ENCODE peak calls at places on chromosomes 16 and 17, in six cellular contexts. One of them, this sample, is unnamed.

GRCh38 chr16:88476203-88476602 is 23.1 kb downstream of the ZFPM1 start:
- DNase-seq in IMR-90: no peak
- DNase-seq in SK-N-SH: no peak
- DNase-seq in Caco-2: no peak
- DNase-seq in spleen: no peak
- DNase-seq in fibroblast of lung: no peak
- DNase-seq in this sample: no peak

GRCh38 chr17:10463402-10463801 is 6.0 kb downstream of the MYH4 start:
- DNase-seq in IMR-90: no peak
- DNase-seq in SK-N-SH: no peak
- DNase-seq in Caco-2: no peak
- DNase-seq in spleen: no peak
- DNase-seq in fibroblast of lung: no peak
- DNase-seq in this sample: no peak

GRCh38 chr16:50537533-50538290 is 10.5 kb upstream of the NKD1 start:
- DNase-seq in IMR-90: no peak
- DNase-seq in SK-N-SH: no peak
- DNase-seq in Caco-2: no peak
- DNase-seq in spleen: peak; percentile 11
- DNase-seq in fibroblast of lung: no peak
- DNase-seq in this sample: no peak

GRCh38 chr16:2084688-2085625 is 37.2 kb downstream of the TSC2 start:
- DNase-seq in IMR-90: no peak
- DNase-seq in SK-N-SH: no peak
- DNase-seq in Caco-2: no peak
- DNase-seq in spleen: no peak
- DNase-seq in fibroblast of lung: no peak
- DNase-seq in this sample: no peak

GRCh38 chr17:60602385-60602742 is 2.4 kb downstream of the PPM1D start:
- DNase-seq in IMR-90: no peak
- DNase-seq in SK-N-SH: no peak
- DNase-seq in Caco-2: no peak
- DNase-seq in spleen: no peak
- DNase-seq in fibroblast of lung: no peak
- DNase-seq in this sample: no peak

GRCh38 chr17:65694601-65695000 is 133.2 kb upstream of the AXIN2 start:
- DNase-seq in IMR-90: no peak
- DNase-seq in SK-N-SH: no peak
- DNase-seq in Caco-2: no peak
- DNase-seq in spleen: no peak
- DNase-seq in fibroblast of lung: no peak
- DNase-seq in this sample: no peak

GRCh38 chr17:67335245-67335835 is 31.0 kb downstream of the PSMD12 start:
- DNase-seq in IMR-90: no peak
- DNase-seq in SK-N-SH: no peak
- DNase-seq in Caco-2: no peak
- DNase-seq in spleen: no peak
- DNase-seq in fibroblast of lung: peak; percentile 55
- DNase-seq in this sample: no peak

GRCh38 chr16:78630102-78630501 is 530.6 kb downstream of the WWOX start:
- DNase-seq in IMR-90: no peak
- DNase-seq in SK-N-SH: no peak
- DNase-seq in Caco-2: no peak
- DNase-seq in spleen: no peak
- DNase-seq in fibroblast of lung: no peak
- DNase-seq in this sample: no peak

GRCh38 chr17:65261682-65262636 is 124.8 kb downstream of the RGS9 start:
- DNase-seq in IMR-90: peak; percentile 46
- DNase-seq in SK-N-SH: no peak
- DNase-seq in Caco-2: no peak
- DNase-seq in spleen: no peak
- DNase-seq in fibroblast of lung: peak; percentile 37
- DNase-seq in this sample: no peak

GRCh38 chr17:17781591-17782424 is 55.0 kb downstream of the SREBF1 start:
- DNase-seq in IMR-90: peak; percentile 52
- DNase-seq in SK-N-SH: peak; percentile 81
- DNase-seq in Caco-2: peak; percentile 57
- DNase-seq in spleen: no peak
- DNase-seq in fibroblast of lung: peak; percentile 64
- DNase-seq in this sample: peak; percentile 14
- H3K4me3 ChIP-seq in IMR-90: peak overlapping the region; percentile 15
- H3K4me3 ChIP-seq in SK-N-SH: peak overlapping the region; percentile 52
- H3K4me3 ChIP-seq in Caco-2: peak overlapping the region; percentile 57
- H3K4me3 ChIP-seq in spleen: peak overlapping the region; percentile 55
- H3K4me3 ChIP-seq in fibroblast of lung: peak overlapping the region; percentile 22
- H3K4me3 ChIP-seq in this sample: peak overlapping the region; percentile 43

DNA sequence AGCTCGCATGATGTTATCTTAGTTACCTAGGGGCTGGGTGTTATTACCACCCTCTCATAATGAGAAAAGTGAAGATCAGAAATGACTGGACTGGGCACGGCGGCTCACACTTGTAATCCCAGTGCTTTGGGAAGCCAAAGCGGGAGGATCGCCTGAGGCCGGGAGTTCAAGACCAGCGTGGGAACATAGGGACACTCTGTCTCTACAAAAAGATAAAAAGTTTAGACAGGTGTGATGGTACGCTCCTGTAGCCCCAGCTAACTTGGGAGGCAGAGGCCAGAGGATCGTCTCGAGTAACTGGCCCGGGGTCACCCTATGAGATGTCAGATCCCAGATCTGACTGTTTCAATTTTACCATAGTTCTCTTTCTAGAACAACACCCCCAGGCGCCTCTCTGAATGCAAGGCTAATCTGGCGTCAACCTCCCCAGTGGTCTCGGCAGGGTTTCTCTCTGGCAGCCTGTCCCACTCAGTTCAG is 1.9 kb upstream of the CCDC102A start:
- DNase-seq in IMR-90: no peak
- DNase-seq in SK-N-SH: no peak
- DNase-seq in Caco-2: no peak
- DNase-seq in spleen: peak; percentile 57
- DNase-seq in fibroblast of lung: no peak
- DNase-seq in this sample: no peak
- H3K4me3 ChIP-seq in IMR-90: no peak overlapping the region
- H3K4me3 ChIP-seq in SK-N-SH: no peak overlapping the region
- H3K4me3 ChIP-seq in Caco-2: no peak overlapping the region
- H3K4me3 ChIP-seq in spleen: no peak overlapping the region
- H3K4me3 ChIP-seq in fibroblast of lung: no peak overlapping the region
- H3K4me3 ChIP-seq in this sample: no peak overlapping the region

GRCh38 chr17:48608494-48608834 is 2.4 kb downstream of the HOXB7 start:
- DNase-seq in IMR-90: no peak
- DNase-seq in SK-N-SH: no peak
- DNase-seq in Caco-2: no peak
- DNase-seq in spleen: no peak
- DNase-seq in fibroblast of lung: no peak
- DNase-seq in this sample: no peak

GRCh38 chr17:48609754-48610281 is 999 bp downstream of the HOXB7 start:
- DNase-seq in IMR-90: no peak
- DNase-seq in SK-N-SH: no peak
- DNase-seq in Caco-2: peak; percentile 56
- DNase-seq in spleen: no peak
- DNase-seq in fibroblast of lung: no peak
- DNase-seq in this sample: no peak

GRCh38 chr17:48610282-48611211 is at the start of gene HOXB7:
- DNase-seq in IMR-90: peak; percentile 62
- DNase-seq in SK-N-SH: peak; percentile 79
- DNase-seq in Caco-2: peak; percentile 88
- DNase-seq in spleen: peak; percentile 85
- DNase-seq in fibroblast of lung: no peak
- DNase-seq in this sample: no peak

GRCh38 chr17:48606892-48607241 is 2.1 kb upstream of the HOXB6 start:
- DNase-seq in IMR-90: no peak
- DNase-seq in SK-N-SH: no peak
- DNase-seq in Caco-2: no peak
- DNase-seq in spleen: no peak
- DNase-seq in fibroblast of lung: no peak
- DNase-seq in this sample: no peak

DNA sequence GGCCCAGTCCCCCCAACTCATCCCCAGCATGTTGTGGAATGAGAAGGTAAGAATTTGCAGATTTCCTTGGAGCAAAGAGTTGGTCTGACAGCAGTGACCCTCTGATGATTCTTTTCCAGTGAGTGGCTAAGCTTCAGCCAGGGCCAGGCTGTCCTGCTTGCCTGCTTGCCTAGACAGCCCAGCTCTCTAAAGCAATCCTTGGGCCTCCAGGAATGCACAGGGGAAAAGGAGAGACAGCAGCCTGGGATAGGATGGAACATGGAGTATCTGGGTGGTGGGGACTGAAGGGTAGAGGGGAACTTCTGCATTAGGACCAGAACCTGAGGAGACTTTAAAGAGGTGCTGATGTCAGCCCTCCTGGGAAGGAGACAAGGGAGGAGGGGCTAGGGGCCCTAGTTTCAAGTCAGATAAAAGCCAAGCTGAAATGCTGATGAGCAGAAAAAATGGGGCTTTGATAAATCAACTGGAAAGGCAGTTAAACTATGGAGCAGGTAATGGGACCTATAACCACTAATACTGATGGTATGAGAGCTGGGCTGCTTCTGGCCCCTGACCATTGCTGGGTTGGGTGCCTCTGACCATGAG is 1.8 kb downstream of the HOXB7 start:
- DNase-seq in IMR-90: no peak
- DNase-seq in SK-N-SH: no peak
- DNase-seq in Caco-2: no peak
- DNase-seq in spleen: no peak
- DNase-seq in fibroblast of lung: no peak
- DNase-seq in this sample: no peak
- H3K4me3 ChIP-seq in IMR-90: no peak overlapping the region
- H3K4me3 ChIP-seq in SK-N-SH: no peak overlapping the region
- H3K4me3 ChIP-seq in Caco-2: peak overlapping the region; percentile 2
- H3K4me3 ChIP-seq in spleen: no peak overlapping the region
- H3K4me3 ChIP-seq in fibroblast of lung: no peak overlapping the region
- H3K4me3 ChIP-seq in this sample: no peak overlapping the region

DNA sequence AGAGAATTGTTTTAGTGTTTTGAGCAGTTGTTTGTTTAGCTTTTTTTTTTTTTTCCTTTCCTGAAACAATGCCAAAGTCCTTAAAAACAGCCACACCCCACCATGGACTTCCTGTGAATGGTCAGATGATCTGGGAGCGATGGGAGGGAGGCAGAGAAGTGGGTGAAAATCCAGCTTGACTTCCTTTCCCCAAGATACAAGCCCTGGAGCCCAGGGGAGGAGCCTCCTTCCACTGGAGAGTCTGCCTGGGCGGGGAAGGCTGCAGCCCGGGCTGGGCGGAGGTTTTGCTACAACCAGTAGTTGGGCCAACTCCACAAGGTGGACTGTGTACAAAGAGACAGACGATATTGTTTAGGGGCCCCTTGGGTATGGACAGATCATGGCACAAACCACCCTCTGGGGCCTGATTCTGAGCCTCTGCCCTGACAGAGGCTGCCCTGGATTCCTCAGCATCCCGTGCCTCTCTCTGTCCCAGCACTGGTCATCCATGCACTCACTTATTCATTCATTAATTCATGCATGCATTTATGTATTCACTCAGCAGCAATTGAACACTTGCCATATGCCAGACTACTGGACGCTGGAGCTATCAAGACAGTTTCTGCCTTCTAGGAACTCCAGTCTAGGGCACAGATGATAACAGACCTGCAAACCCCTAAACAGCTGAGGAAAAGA is 29.8 kb downstream of the WSB1 start:
- DNase-seq in IMR-90: peak; percentile 16
- DNase-seq in SK-N-SH: no peak
- DNase-seq in Caco-2: peak; percentile 71
- DNase-seq in spleen: peak; percentile 82
- DNase-seq in fibroblast of lung: peak; percentile 27
- DNase-seq in this sample: peak; percentile 23
- H3K4me3 ChIP-seq in IMR-90: no peak overlapping the region
- H3K4me3 ChIP-seq in SK-N-SH: no peak overlapping the region
- H3K4me3 ChIP-seq in Caco-2: no peak overlapping the region
- H3K4me3 ChIP-seq in spleen: no peak overlapping the region
- H3K4me3 ChIP-seq in fibroblast of lung: no peak overlapping the region
- H3K4me3 ChIP-seq in this sample: no peak overlapping the region

DNA sequence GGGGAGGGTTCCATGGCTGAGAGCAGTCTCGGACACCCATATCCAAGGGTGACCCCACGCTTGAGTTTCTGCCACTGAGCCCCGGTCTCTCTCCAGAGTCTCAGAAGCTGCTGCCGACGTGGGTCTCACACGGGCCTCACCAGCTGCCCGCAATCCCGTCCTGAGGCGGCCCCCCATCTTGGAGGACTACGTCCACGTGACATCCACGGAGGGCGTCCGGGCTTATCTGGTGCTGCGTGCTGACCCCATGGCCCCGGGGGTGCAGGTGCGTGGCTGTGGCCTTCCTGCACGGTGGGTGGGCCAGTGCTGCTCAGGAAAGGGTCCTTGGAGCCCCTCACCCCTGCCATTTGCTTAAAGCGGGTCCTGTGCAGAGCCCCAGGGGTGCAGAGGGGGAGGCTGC is 1.0 kb downstream of the CHTF18 start:
- DNase-seq in IMR-90: no peak
- DNase-seq in SK-N-SH: no peak
- DNase-seq in Caco-2: no peak
- DNase-seq in spleen: no peak
- DNase-seq in fibroblast of lung: no peak
- DNase-seq in this sample: no peak
- H3K4me3 ChIP-seq in IMR-90: no peak overlapping the region
- H3K4me3 ChIP-seq in SK-N-SH: peak overlapping the region; percentile 84
- H3K4me3 ChIP-seq in Caco-2: peak overlapping the region; percentile 97
- H3K4me3 ChIP-seq in spleen: no peak overlapping the region
- H3K4me3 ChIP-seq in fibroblast of lung: peak overlapping the region; percentile 88
- H3K4me3 ChIP-seq in this sample: peak overlapping the region; percentile 84

GRCh38 chr17:7038025-7038862 is 2.4 kb downstream of the SLC16A13 start:
- DNase-seq in IMR-90: no peak
- DNase-seq in SK-N-SH: peak; percentile 38
- DNase-seq in Caco-2: no peak
- DNase-seq in spleen: peak; percentile 77
- DNase-seq in fibroblast of lung: no peak
- DNase-seq in this sample: no peak

GRCh38 chr17:7042507-7043194 is 1.2 kb downstream of the SLC16A11 start:
- DNase-seq in IMR-90: no peak
- DNase-seq in SK-N-SH: peak; percentile 60
- DNase-seq in Caco-2: no peak
- DNase-seq in spleen: peak; percentile 84
- DNase-seq in fibroblast of lung: no peak
- DNase-seq in this sample: no peak

GRCh38 chr17:7043195-7043543 is 723 bp downstream of the SLC16A11 start:
- DNase-seq in IMR-90: no peak
- DNase-seq in SK-N-SH: peak; percentile 60
- DNase-seq in Caco-2: no peak
- DNase-seq in spleen: no peak
- DNase-seq in fibroblast of lung: no peak
- DNase-seq in this sample: no peak

GRCh38 chr17:7043544-7044268 is at the start of gene SLC16A11:
- DNase-seq in IMR-90: peak; percentile 21
- DNase-seq in SK-N-SH: peak; percentile 75
- DNase-seq in Caco-2: peak; percentile 56
- DNase-seq in spleen: peak; percentile 88
- DNase-seq in fibroblast of lung: no peak
- DNase-seq in this sample: no peak

GRCh38 chr17:7041607-7042506 is 2.0 kb downstream of the SLC16A11 start:
- DNase-seq in IMR-90: no peak
- DNase-seq in SK-N-SH: peak; percentile 69
- DNase-seq in Caco-2: no peak
- DNase-seq in spleen: no peak
- DNase-seq in fibroblast of lung: no peak
- DNase-seq in this sample: no peak
- H3K4me3 ChIP-seq in IMR-90: no peak overlapping the region
- H3K4me3 ChIP-seq in SK-N-SH: no peak overlapping the region
- H3K4me3 ChIP-seq in Caco-2: no peak overlapping the region
- H3K4me3 ChIP-seq in spleen: peak overlapping the region; percentile 43
- H3K4me3 ChIP-seq in fibroblast of lung: no peak overlapping the region
- H3K4me3 ChIP-seq in this sample: peak overlapping the region; percentile 15